ENCODE peak calls at places on chromosomes 13 and 19, in four cellular contexts. Q is LoVo, U is neural progenitor cell, T is T-helper 2 cell. F is an unnamed sample.

GRCh38 chr19:7515471-7516226 is at the start of gene ZNF358:
- DNase-seq in Q (peak), U (peak), T (peak), F (peak)

GRCh38 chr13:114101325-114101821 is 31.1 kb downstream of the RASA3 start:
- DNase-seq in Q (no peak), T (no peak), U (no peak), F (no peak)

GRCh38 chr13:32736648-32737047 is 150.4 kb downstream of the PDS5B start:
- DNase-seq in T (peak), U (no peak), Q (no peak), F (no peak)

GRCh38 chr19:37635076-37636056 is 19.9 kb downstream of the ZFP30 start:
- DNase-seq in T (peak), U (no peak), Q (no peak), F (no peak)

GRCh38 chr13:97275775-97276501 is 53.8 kb downstream of the MBNL2 start:
- DNase-seq in Q (no peak), T (no peak), U (no peak), F (no peak)

GRCh38 chr13:75633285-75633684 is 2.8 kb upstream of the LMO7 start:
- DNase-seq in U (no peak), Q (no peak), T (no peak), F (no peak)

GRCh38 chr19:30391554-30392551 is 19.7 kb downstream of the ZNF536 start:
- DNase-seq in T (no peak), Q (peak), U (peak), F (peak)

GRCh38 chr19:30742981-30743380 is 370.8 kb downstream of the ZNF536 start:
- DNase-seq in Q (no peak), T (no peak), U (no peak), F (no peak)

GRCh38 chr19:47375694-47376588 is 26.8 kb downstream of the DHX34 start:
- DNase-seq in U (no peak), T (no peak), Q (no peak), F (no peak)

GRCh38 chr13:28250542-28250941 is 112.2 kb downstream of the PAN3 start:
- DNase-seq in Q (no peak), U (no peak), T (no peak), F (no peak)

GRCh38 chr19:13040232-13040915 is 45.1 kb downstream of the NFIX start:
- DNase-seq in U (no peak), T (no peak), Q (no peak), F (no peak)

GRCh38 chr19:39032164-39032918 is at the start of gene FBXO27:
- DNase-seq in T (no peak), U (peak), Q (no peak), F (peak)

GRCh38 chr13:21006141-21007005 is 55.0 kb downstream of the LATS2 start:
- DNase-seq in Q (no peak), U (peak), T (no peak), F (no peak)

GRCh38 chr19:7703332-7703731 is 1.4 kb upstream of the FCER2 start:
- DNase-seq in Q (no peak), U (no peak), T (no peak), F (no peak)

GRCh38 chr19:37986048-37986750 is 79.2 kb downstream of the SIPA1L3 start:
- DNase-seq in U (no peak), Q (no peak), T (no peak), F (no peak)

GRCh38 chr19:35437152-35437951 is 10.7 kb upstream of the FFAR2 start:
- DNase-seq in Q (no peak), U (no peak), T (no peak), F (no peak)

GRCh38 chr13:23718916-23719470 is 148.8 kb downstream of the TNFRSF19 start:
- DNase-seq in Q (peak), U (no peak), T (peak), F (no peak)

GRCh38 chr13:46516624-46517318 is 36.2 kb upstream of the LRCH1 start:
- DNase-seq in Q (no peak), T (no peak), U (peak), F (peak)

GRCh38 chr19:8212212-8212611 is 3.0 kb downstream of the CERS4 start:
- DNase-seq in T (no peak), Q (no peak), U (no peak), F (no peak)

GRCh38 chr13:63948045-63948444 is 2532.4 kb upstream of the PCDH20 start:
- DNase-seq in U (no peak), T (no peak), Q (no peak), F (no peak)

GRCh38 chr13:41004875-41005693 is 14.0 kb downstream of the ELF1 start:
- DNase-seq in Q (no peak), T (peak), U (no peak), F (no peak)

GRCh38 chr19:3803986-3804385 is 17.8 kb upstream of the MATK start:
- DNase-seq in T (no peak), Q (no peak), U (no peak), F (no peak)

GRCh38 chr19:32599736-32600157 is 18.8 kb downstream of the PDCD5 start:
- DNase-seq in T (peak), U (peak), Q (peak), F (peak)